ENCODE peak calls at places on chromosomes 2 and 18, in eight cellular contexts. V is stimulated activated CD4-positive, alpha-beta T cell treated with anti-CD3 and anti-CD28 coated beads, Interleukin-1b, Interleukin-23, amount 100 ng/mL, for 24 hours; S is mammary epithelial cell; E is H9; A is ELR; G is endothelial cell; B is activated CD4-positive, alpha-beta T cell treated with anti-CD3 and anti-CD28 coated beads, Interleukin-2, amount 50 U/mL, for 48 hours; U is central memory CD8-positive, alpha-beta T cell. M is an unnamed sample.

GRCh38 chr18:64103979-64104378 is 44.9 kb downstream of the LINC00305 start:
- DNase-seq in V (no peak), S (no peak), E (peak), A (peak), G (no peak), B (no peak), U (no peak), M (no peak)

GRCh38 chr2:64165696-64166095 is 21.5 kb upstream of the PELI1 start:
- DNase-seq in V (no peak), S (peak), E (no peak), A (peak), G (no peak), B (no peak), U (no peak), M (no peak)

GRCh38 chr2:120964819-120965218 is 229.2 kb downstream of the GLI2 start:
- DNase-seq in V (no peak), S (no peak), E (no peak), A (peak), G (no peak), B (no peak), U (no peak), M (no peak)

GRCh38 chr2:204958371-204958770 is 413.1 kb downstream of the PARD3B start:
- DNase-seq in V (no peak), S (no peak), E (no peak), A (no peak), G (no peak), B (no peak), U (no peak), M (no peak)

GRCh38 chr2:210816769-210817168 is 260.4 kb downstream of the CPS1 start:
- DNase-seq in V (no peak), S (no peak), E (no peak), A (no peak), G (no peak), B (no peak), U (no peak), M (no peak)

GRCh38 chr2:232349546-232349945 is 29.0 kb upstream of the ALPP start:
- DNase-seq in V (no peak), S (no peak), E (no peak), A (no peak), G (no peak), B (no peak), U (no peak), M (peak)

GRCh38 chr2:60406192-60406591 is 147.3 kb downstream of the BCL11A start:
- DNase-seq in V (no peak), S (no peak), E (no peak), A (no peak), G (no peak), B (no peak), U (no peak), M (no peak)

GRCh38 chr2:205687018-205687956 is 5.0 kb downstream of the NRP2 start:
- DNase-seq in V (no peak), S (no peak), E (no peak), A (no peak), G (no peak), B (no peak), U (no peak), M (no peak)

GRCh38 chr2:217933326-217933993 is 69.3 kb downstream of the TNS1 start:
- DNase-seq in V (no peak), S (no peak), E (no peak), A (no peak), G (no peak), B (no peak), U (no peak), M (no peak)

GRCh38 chr2:205197468-205198129 is 484.7 kb upstream of the NRP2 start:
- DNase-seq in V (no peak), S (no peak), E (no peak), A (peak), G (no peak), B (no peak), U (no peak), M (no peak)

GRCh38 chr18:47899107-47899840 is 31.2 kb downstream of the SMAD2 start:
- DNase-seq in V (no peak), S (no peak), E (no peak), A (no peak), G (no peak), B (no peak), U (no peak), M (no peak)

GRCh38 chr2:130836501-130837174 is at the start of gene ARHGEF4:
- DNase-seq in V (no peak), S (peak), E (peak), A (peak), G (peak), B (peak), U (no peak), M (no peak)

GRCh38 chr2:41948397-41948763 is 99.4 kb upstream of the PKDCC start:
- DNase-seq in V (no peak), S (no peak), E (peak), A (no peak), G (no peak), B (no peak), U (no peak), M (no peak)

GRCh38 chr2:237581751-237582746 is 8.5 kb downstream of the RAB17 start:
- DNase-seq in V (no peak), S (no peak), E (no peak), A (peak), G (peak), B (peak), U (no peak), M (peak)

GRCh38 chr2:38233231-38233983 is 143.7 kb downstream of the ATL2 start:
- DNase-seq in V (no peak), S (no peak), E (no peak), A (peak), G (no peak), B (no peak), U (no peak), M (no peak)

GRCh38 chr2:76073992-76074604 is 363.4 kb upstream of the GCFC2 start:
- DNase-seq in V (no peak), S (no peak), E (no peak), A (no peak), G (no peak), B (no peak), U (no peak), M (no peak)

GRCh38 chr2:133836691-133837090 is 268.4 kb upstream of the NCKAP5 start:
- DNase-seq in V (no peak), S (no peak), E (no peak), A (peak), G (no peak), B (no peak), U (no peak), M (no peak)

GRCh38 chr2:237858294-237859081 is 935 bp upstream of the RAMP1 start:
- DNase-seq in V (no peak), S (peak), E (peak), A (peak), G (peak), B (peak), U (no peak), M (no peak)

GRCh38 chr18:47912794-47913594 is 17.5 kb downstream of the SMAD2 start:
- DNase-seq in V (no peak), S (no peak), E (no peak), A (no peak), G (no peak), B (peak), U (no peak), M (no peak)

GRCh38 chr2:96408631-96409542 is 73.3 kb downstream of the NCAPH start:
- DNase-seq in V (no peak), S (no peak), E (no peak), A (peak), G (no peak), B (no peak), U (no peak), M (no peak)

GRCh38 chr18:12318334-12318697 is 10.3 kb downstream of the TUBB6 start:
- DNase-seq in V (no peak), S (no peak), E (no peak), A (no peak), G (no peak), B (no peak), U (no peak), M (no peak)

GRCh38 chr18:50117876-50118275 is 77.1 kb downstream of the MYO5B start:
- DNase-seq in V (no peak), S (peak), E (no peak), A (no peak), G (no peak), B (no peak), U (no peak), M (no peak)

GRCh38 chr2:1636791-1637415 is 107.4 kb downstream of the PXDN start:
- DNase-seq in V (no peak), S (no peak), E (no peak), A (no peak), G (no peak), B (no peak), U (no peak), M (peak)

GRCh38 chr2:230809677-230810251 is 55.0 kb upstream of the ITM2C start:
- DNase-seq in V (no peak), S (no peak), E (no peak), A (peak), G (no peak), B (no peak), U (no peak), M (no peak)

GRCh38 chr2:198861080-198861479 is 596.7 kb downstream of the SATB2 start:
- DNase-seq in V (no peak), S (no peak), E (no peak), A (no peak), G (no peak), B (no peak), U (no peak), M (no peak)

GRCh38 chr2:124725187-124725586 is 700.1 kb downstream of the CNTNAP5 start:
- DNase-seq in V (no peak), S (no peak), E (no peak), A (no peak), G (no peak), B (no peak), U (no peak), M (no peak)

GRCh38 chr2:9462872-9463697 is 11.3 kb upstream of the IAH1 start:
- DNase-seq in V (no peak), S (no peak), E (no peak), A (no peak), G (no peak), B (no peak), U (no peak), M (no peak)

GRCh38 chr18:8847900-8848299 is 142.5 kb downstream of the MTCL1 start:
- DNase-seq in V (no peak), S (no peak), E (no peak), A (no peak), G (no peak), B (no peak), U (no peak), M (no peak)

GRCh38 chr2:102181376-102181775 is 5.4 kb upstream of the IL1RL2 start:
- DNase-seq in V (no peak), S (no peak), E (no peak), A (no peak), G (no peak), B (no peak), U (no peak), M (no peak)

GRCh38 chr2:62296034-62296832 is 100.3 kb downstream of the B3GNT2 start:
- DNase-seq in V (no peak), S (no peak), E (no peak), A (no peak), G (no peak), B (no peak), U (no peak), M (no peak)

GRCh38 chr18:62912885-62913284 is 197.5 kb downstream of the PHLPP1 start:
- DNase-seq in V (no peak), S (no peak), E (no peak), A (no peak), G (no peak), B (no peak), U (no peak), M (no peak)

GRCh38 chr2:71136174-71136573 is 5.7 kb downstream of the MPHOSPH10 start:
- DNase-seq in V (no peak), S (no peak), E (no peak), A (no peak), G (no peak), B (no peak), U (no peak), M (no peak)

GRCh38 chr2:112183327-112184025 is 45.3 kb downstream of the FBLN7 start:
- DNase-seq in V (no peak), S (no peak), E (no peak), A (no peak), G (no peak), B (peak), U (no peak), M (no peak)